ENCODE peak calls at places on chromosomes 4 and X, in four cellular contexts. W is A549, R is H1, C is HepG2. G is an unnamed sample.

GRCh38 chrX:85052636-85053343 is 49.1 kb downstream of the APOOL start:
- DNase-seq in R (no peak), W (no peak), C (no peak), G (no peak)

GRCh38 chr4:4344915-4345527 is 41.9 kb upstream of the NSG1 start:
- DNase-seq in R (no peak), C (no peak), W (no peak), G (no peak)

GRCh38 chr4:76896731-76897521 is 1.0 kb downstream of the SOWAHB start:
- DNase-seq in R (no peak), W (peak; percentile 19), C (no peak), G (no peak)

GRCh38 chrX:43239356-43239755 is 416.7 kb upstream of the MAOA start:
- DNase-seq in C (no peak), R (no peak), W (no peak), G (no peak)

GRCh38 chr4:68373513-68373912 is 23.6 kb upstream of the YTHDC1 start:
- DNase-seq in R (peak; percentile 73), C (no peak), W (no peak), G (no peak)

GRCh38 chr4:122341906-122342305 is 36.9 kb upstream of the ADAD1 start:
- DNase-seq in W (peak; percentile 1), R (no peak), C (no peak), G (no peak)

GRCh38 chr4:180058731-180059215 is 2184.4 kb upstream of the TENM3 start:
- DNase-seq in R (peak; percentile 81), C (no peak), W (peak; percentile 10), G (no peak)

GRCh38 chrX:148562846-148563245 is 62.4 kb downstream of the AFF2 start:
- DNase-seq in C (no peak), W (no peak), R (no peak), G (no peak)

GRCh38 chr4:7132730-7133582 is 59.4 kb upstream of the SORCS2 start:
- DNase-seq in C (no peak), W (no peak), R (no peak), G (no peak)

GRCh38 chrX:54826598-54826997 is 19.1 kb downstream of the MAGED2 start:
- DNase-seq in C (no peak), R (no peak), W (no peak), G (no peak)

GRCh38 chrX:48813605-48814004 is 11.7 kb downstream of the HDAC6 start:
- DNase-seq in R (no peak), C (no peak), W (no peak), G (no peak)

GRCh38 chr4:87679449-87680169 is 29.5 kb downstream of the DMP1 start:
- DNase-seq in W (peak; percentile 8), C (peak; percentile 48), R (peak; percentile 68), G (peak; percentile 42)

GRCh38 chr4:145231906-145232700 is 51.7 kb upstream of the OTUD4 start:
- DNase-seq in W (no peak), R (no peak), C (no peak), G (no peak)

GRCh38 chr4:150342945-150343344 is 239.0 kb upstream of the MAB21L2 start:
- DNase-seq in W (no peak), R (no peak), C (no peak), G (no peak)

GRCh38 chr4:16194199-16194598 is 32.1 kb downstream of the TAPT1 start:
- DNase-seq in C (no peak), W (no peak), R (no peak), G (no peak)

GRCh38 chr4:25680580-25680979 is 24.9 kb downstream of the SLC34A2 start:
- DNase-seq in C (no peak), W (no peak), R (no peak), G (no peak)

GRCh38 chr4:4838602-4839470 is 20.6 kb upstream of the MSX1 start:
- DNase-seq in R (no peak), C (peak; percentile 28), W (no peak), G (no peak)

DNA sequence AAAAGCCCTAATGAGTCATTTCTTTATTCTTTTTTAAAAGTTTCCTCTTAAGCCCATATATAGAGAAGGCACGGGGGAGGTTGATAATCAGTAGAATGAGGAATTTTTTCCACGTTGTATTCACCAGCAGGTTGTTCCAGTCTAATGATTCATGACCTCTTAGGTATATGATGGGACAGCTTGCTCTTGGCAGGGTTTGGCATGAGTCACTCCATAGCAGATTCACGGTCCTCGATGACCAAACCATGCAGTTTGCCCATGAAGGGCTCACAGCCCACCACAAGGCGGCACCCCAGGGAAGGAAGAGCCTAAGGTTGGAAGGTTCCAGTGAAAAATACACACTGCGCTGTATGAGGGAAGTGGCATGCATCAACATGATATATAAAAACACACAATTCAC is 623.8 kb upstream of the DIPK2B start:
- DNase-seq in W (peak; percentile 73), R (no peak), C (peak; percentile 11), G (peak; percentile 11)
- TF ChIP-seq RNF2 in W (no peak), R (no peak), C (no peak), G (no peak)

GRCh38 chr4:168441412-168441811 is 38.9 kb downstream of the DDX60L start:
- DNase-seq in W (no peak), R (no peak), C (no peak), G (no peak)

GRCh38 chr4:168434993-168435392 is 45.3 kb downstream of the DDX60L start:
- DNase-seq in W (no peak), R (no peak), C (no peak), G (no peak)

GRCh38 chr4:168437192-168437938 is 42.9 kb downstream of the DDX60L start:
- DNase-seq in W (no peak), C (no peak), R (no peak), G (no peak)

DNA sequence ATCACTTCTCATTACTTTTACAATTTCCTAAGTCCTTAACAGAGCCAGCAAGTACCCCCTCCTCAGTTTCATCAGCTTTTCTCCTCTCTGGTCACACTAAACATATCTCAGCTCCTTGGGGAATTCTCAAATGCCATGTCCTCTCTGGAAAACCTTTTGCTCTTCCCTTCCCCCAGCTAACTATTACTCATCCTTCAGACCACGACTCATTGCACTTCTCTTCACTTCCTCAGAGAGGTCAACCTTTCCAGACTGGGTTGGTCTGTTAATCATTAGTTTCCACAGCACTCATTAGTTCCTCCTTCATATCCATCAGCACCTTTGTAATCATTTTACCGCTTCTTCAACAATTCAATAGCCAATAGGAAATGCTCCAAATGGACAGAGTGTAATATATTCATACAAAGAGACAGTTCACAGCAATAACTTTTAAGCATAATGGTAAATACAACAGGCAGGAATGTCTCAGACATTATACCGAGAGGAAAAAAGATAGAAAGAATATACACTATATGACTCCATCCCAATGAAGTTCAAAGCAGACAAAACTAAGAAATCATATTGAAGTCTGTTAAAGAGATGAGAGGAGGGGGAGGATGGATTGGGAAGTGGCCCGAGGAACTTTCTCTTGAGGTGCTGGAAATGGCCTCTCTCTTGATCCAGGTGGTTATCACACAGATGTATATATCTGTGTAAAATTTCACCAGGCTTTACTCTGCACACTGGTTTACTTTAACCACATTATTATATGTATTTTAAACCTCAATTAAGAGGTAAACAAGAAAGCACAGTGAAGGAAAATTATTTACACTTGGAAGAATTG is 39.6 kb downstream of the DDX60L start:
- DNase-seq in R (no peak), C (no peak), W (peak; percentile 77), G (no peak)
- TF ChIP-seq RNF2 in R (no peak), C (no peak), W (no peak), G (no peak)

DNA sequence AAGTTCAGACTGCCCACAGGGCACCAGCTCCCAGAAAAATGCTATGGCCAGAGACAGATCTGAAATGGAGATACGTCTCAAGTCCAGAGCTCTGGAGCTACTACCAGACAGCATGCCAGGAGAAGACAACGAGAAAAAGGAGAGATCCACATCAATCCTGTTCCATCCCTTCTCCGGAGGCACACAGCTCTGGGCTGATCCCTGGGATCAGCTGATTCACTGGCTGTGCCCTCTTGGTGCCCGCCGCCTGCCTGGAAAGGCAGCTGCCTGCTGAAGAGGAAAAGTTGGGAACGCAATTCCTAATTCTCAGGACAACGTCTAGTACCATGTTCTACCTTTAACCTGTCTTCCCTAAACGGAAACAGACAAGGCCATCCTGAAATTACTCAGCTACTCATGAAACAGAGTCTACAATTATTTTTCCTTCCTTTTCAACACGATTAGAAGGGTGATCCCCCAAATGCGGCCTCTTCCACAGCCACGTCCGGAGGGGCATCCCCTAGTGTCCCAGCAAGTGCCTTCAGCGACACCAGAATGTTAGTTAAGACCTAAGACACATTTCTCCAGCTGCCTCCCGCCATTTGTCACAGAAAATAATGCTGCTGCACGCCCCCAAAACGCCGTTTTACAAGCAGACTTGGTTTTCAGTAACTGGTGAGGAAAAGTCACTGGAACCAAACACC is 2.4 kb downstream of the ZFYVE28 start:
- DNase-seq in C (no peak), R (no peak), W (no peak), G (no peak)
- TF ChIP-seq RNF2 in C (peak; percentile 30), R (peak; percentile 18), W (no peak), G (peak; percentile 1)

DNA sequence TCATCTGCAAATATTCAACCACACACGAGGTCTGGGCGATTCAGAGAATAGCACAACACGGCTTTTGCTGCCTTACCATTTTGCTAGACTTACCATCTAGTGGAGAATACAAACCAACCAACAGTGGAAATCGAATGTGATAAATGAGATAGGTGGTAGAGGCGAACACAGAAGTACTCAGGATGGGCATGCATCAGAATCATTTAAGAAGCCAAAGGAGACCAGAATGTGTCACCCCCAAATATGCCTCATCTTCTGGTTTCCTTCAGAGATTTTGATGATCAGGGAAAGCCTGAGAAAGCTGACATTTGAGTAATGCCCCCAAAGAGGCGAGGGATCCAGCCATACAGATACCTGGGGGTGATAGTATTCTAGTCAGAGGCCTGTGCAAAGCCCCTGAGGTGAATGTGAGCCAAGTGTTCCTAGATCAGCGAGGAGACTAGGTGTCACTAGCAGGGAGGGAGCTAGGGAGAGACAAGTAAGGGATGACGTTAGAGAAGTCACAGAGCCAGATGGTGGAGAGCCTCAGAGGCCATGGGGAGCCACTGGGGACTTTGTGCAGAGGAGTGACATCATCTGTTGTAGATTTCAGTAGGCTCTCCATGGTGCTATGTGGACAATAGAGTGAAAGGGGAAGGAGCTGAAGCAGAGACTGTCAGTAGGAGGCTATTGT is 1.7 kb downstream of the MTMR1 start:
- DNase-seq in R (no peak), W (no peak), C (no peak), G (peak; percentile 11)
- TF ChIP-seq RNF2 in R (no peak), W (no peak), C (no peak), G (no peak)

GRCh38 chr4:141686929-141687328 is 50.5 kb downstream of the IL15 start:
- DNase-seq in C (no peak), R (no peak), W (no peak), G (no peak)
- TF ChIP-seq RNF2 in C (no peak), R (no peak), W (no peak), G (no peak)

DNA sequence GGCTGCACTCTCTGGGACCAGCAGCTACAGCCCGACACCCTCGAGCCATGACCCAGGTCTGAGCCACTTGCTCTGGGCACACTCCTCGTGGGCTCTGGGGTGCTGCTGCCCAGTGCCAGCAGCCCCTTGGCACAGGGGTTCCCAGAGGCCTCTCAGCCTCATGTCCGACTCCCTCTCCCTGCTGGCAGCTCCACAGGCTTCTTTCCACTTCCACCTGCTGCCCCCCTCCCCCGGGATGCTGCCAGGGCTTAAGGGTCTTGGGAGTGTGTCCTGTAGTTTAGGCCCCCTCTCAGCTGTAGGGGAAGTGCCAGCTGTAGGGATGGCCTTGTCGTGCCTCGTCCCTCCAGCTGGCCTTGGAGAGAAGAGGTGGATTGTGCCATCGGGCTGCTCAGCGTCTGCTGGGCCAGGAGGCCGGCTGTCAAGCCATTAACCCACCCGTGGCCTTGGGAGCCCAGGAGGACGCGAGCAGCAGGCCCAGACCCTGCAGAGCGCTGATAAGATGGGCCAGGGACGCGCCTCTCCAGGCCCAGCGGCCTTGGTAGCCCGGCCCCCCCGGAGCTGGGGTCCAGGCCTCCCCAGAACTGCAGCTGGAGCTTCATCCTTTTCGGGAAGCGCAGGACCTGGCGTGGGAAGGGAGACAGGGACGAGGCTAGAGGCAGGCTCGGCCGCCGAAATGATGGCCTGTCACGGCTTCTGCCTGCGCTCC is 1.0 kb upstream of the USP27X start:
- DNase-seq in C (no peak), W (no peak), R (no peak), G (peak; percentile 11)
- TF ChIP-seq RNF2 in C (no peak), W (no peak), R (no peak), G (no peak)